ENCODE peak calls at places on chromosomes 12 and 14, in four cellular contexts. V is K562, A is HepG2, W is GM12878. L is an unnamed sample.
A peak's percentile ranks its signal among the peaks of the same experiment; 100 is the strongest.

GRCh38 chr12:47775100-47775911 is 2.3 kb downstream of the SLC48A1 start:
- DNase-seq in V (peak; percentile 83), A (no peak), W (no peak), L (no peak)

GRCh38 chr12:115149685-115150378 is 465.9 kb upstream of the TBX3 start:
- DNase-seq in V (no peak), A (no peak), W (no peak), L (no peak)

GRCh38 chr14:70045296-70045695 is 143.5 kb downstream of the SLC8A3 start:
- DNase-seq in V (no peak), A (no peak), W (no peak), L (no peak)

GRCh38 chr12:110934093-110934852 is 13.9 kb upstream of the MYL2 start:
- DNase-seq in V (no peak), A (peak; percentile 35), W (no peak), L (no peak)

GRCh38 chr14:99067141-99067920 is 204.7 kb downstream of the BCL11B start:
- DNase-seq in V (no peak), A (no peak), W (no peak), L (no peak)

GRCh38 chr12:90338365-90338764 is 616.6 kb downstream of the CCER1 start:
- DNase-seq in V (no peak), A (no peak), W (no peak), L (no peak)

GRCh38 chr12:63821781-63822251 is 22.7 kb upstream of the SRGAP1 start:
- DNase-seq in V (no peak), A (no peak), W (no peak), L (no peak)

GRCh38 chr14:68473794-68474193 is 319.1 kb downstream of the ZFP36L1 start:
- DNase-seq in V (no peak), A (no peak), W (no peak), L (no peak)

GRCh38 chr12:27561535-27562350 is 37.7 kb downstream of the PPFIBP1 start:
- DNase-seq in V (no peak), A (no peak), W (no peak), L (no peak)

GRCh38 chr12:4210158-4210557 is 63.4 kb upstream of the CCND2 start:
- DNase-seq in V (no peak), A (no peak), W (no peak), L (no peak)

GRCh38 chr14:32330356-32331226 is 1.5 kb downstream of the AKAP6 start:
- DNase-seq in V (no peak), A (no peak), W (no peak), L (no peak)

GRCh38 chr14:63996575-63997220 is 143.9 kb downstream of the SYNE2 start:
- DNase-seq in V (no peak), A (no peak), W (no peak), L (no peak)

GRCh38 chr14:32073537-32074189 is 3.4 kb upstream of the ARHGAP5 start:
- DNase-seq in V (peak; percentile 52), A (peak; percentile 94), W (peak; percentile 36), L (peak; percentile 42)

GRCh38 chr12:72330291-72330690 is 58.1 kb downstream of the TRHDE start:
- DNase-seq in V (no peak), A (no peak), W (no peak), L (peak; percentile 38)

GRCh38 chr12:31029916-31030562 is 43.6 kb upstream of the DDX11 start:
- DNase-seq in V (no peak), A (no peak), W (no peak), L (no peak)

GRCh38 chr14:70789961-70790360 is 19.4 kb downstream of the MAP3K9 start:
- DNase-seq in V (no peak), A (no peak), W (no peak), L (no peak)

GRCh38 chr12:96514328-96514727 is 25.0 kb downstream of the CFAP54 start:
- DNase-seq in V (no peak), A (no peak), W (peak; percentile 62), L (no peak)

GRCh38 chr14:38297681-38298080 is 41.8 kb upstream of the CLEC14A start:
- DNase-seq in V (no peak), A (no peak), W (no peak), L (no peak)

GRCh38 chr14:89336338-89336737 is 80.7 kb downstream of the FOXN3 start:
- DNase-seq in V (no peak), A (peak; percentile 27), W (no peak), L (no peak)

GRCh38 chr12:56631790-56632700 is 1.9 kb upstream of the BAZ2A start:
- DNase-seq in V (peak; percentile 86), A (peak; percentile 14), W (no peak), L (peak; percentile 48)

GRCh38 chr12:3249081-3249800 is 172.1 kb downstream of the TSPAN9 start:
- DNase-seq in V (no peak), A (no peak), W (no peak), L (no peak)

GRCh38 chr12:118237053-118237665 is 101.2 kb downstream of the PEBP1 start:
- DNase-seq in V (no peak), A (no peak), W (peak; percentile 65), L (no peak)

GRCh38 chr12:123319273-123319672 is 45.4 kb downstream of the SBNO1 start:
- DNase-seq in V (no peak), A (no peak), W (no peak), L (no peak)

GRCh38 chr14:64684091-64684490 is 20.1 kb upstream of the PLEKHG3 start:
- DNase-seq in V (no peak), A (peak; percentile 25), W (no peak), L (no peak)

GRCh38 chr12:4720637-4720995 is 416 bp downstream of the GALNT8 start:
- DNase-seq in V (no peak), A (no peak), W (no peak), L (no peak)

GRCh38 chr14:26917086-26917485 is 319.3 kb upstream of the NOVA1 start:
- DNase-seq in V (peak; percentile 6), A (peak; percentile 28), W (no peak), L (peak; percentile 12)

GRCh38 chr12:112230136-112230535 is 104.8 kb downstream of the TRAFD1 start:
- DNase-seq in V (no peak), A (no peak), W (no peak), L (no peak)

GRCh38 chr14:101458536-101459391 is 102.5 kb upstream of the DIO3 start:
- DNase-seq in V (no peak), A (no peak), W (no peak), L (no peak)

GRCh38 chr12:68007466-68007865 is 18.2 kb downstream of the IFNG-AS1 start:
- DNase-seq in V (no peak), A (no peak), W (no peak), L (no peak)

DNA sequence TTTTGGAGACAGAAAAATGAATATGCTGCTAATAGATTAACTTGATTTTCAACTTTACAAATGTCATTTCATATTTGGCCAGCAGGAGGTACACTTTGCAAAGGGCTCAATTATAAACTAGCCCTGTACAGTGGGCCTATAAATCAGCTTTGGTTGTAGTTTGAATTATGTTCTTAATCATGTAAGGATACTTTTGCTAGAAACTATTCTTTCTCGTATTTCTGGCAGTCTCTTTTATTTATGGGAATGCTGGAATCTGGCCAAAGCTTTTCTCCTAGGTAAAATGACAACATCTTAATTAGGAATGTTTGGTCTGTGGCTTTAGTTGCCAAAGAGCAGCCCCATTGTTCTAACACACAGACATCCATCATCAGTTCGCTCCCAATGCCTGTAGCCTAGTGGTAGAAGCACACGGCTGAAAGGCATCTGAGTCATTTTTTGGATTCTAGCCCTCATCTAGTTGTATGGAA is 1322.3 kb upstream of the SEL1L start:
- DNase-seq in V (no peak), A (no peak), W (no peak), L (no peak)
- TF ChIP-seq BHLHE40 in V (no peak), A (no peak), W (no peak), L (no peak)

DNA sequence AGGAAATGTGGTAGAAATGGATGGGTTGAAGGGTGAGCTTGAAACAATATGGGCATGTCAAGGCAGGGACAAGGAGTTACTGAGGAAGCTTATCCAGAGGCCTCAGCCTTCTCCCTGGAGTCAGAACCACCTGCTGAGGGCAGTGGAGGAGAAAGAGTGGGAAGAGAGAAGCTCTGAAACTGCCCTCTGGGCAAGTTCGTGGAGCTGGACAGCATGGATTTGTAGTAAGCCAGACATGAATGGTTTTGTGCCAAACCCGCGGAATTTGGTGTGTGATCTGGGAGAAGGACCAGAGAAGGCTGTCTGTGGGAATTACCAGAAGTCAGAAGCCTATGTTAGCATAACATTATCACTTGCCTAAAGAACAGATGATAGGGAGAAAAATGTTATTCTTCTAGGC is 164.8 kb downstream of the SLC41A2 start:
- DNase-seq in V (no peak), A (no peak), W (no peak), L (no peak)
- TF ChIP-seq TARDBP in V (no peak), A (no peak), W (no peak), L (no peak)

GRCh38 chr14:90483551-90483950 is 86.7 kb downstream of the CALM1 start:
- DNase-seq in V (no peak), A (no peak), W (no peak), L (no peak)
- TF ChIP-seq BHLHE40 in V (no peak), A (no peak), W (no peak), L (no peak)

DNA sequence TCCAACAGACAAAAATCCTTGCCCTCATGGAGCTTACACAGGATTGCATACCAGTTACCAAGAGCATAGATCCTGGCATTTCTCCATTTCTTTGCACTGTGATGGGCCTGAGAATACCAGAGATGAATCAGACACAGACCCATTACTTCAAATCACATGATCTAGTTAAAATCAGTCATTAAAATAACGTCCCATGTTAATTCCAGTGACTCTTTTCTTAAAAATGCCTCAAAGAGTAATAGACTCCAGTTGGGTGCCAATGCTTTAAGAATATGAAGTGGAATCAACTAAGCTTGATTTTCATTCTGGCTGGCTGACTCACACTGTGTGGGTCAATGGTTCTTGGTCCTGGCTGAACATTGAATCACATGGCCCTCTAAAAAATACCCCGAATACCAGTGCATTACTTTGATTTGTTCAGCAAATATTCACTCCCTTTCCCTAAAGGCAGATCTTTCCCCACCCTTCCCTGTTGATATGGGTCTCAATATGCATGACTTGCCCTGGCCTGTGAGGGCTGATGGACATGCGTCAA is 11.0 kb downstream of the ASB2 start:
- DNase-seq in V (no peak), A (peak; percentile 38), W (no peak), L (no peak)
- TF ChIP-seq TARDBP in V (no peak), A (no peak), W (no peak), L (no peak)

GRCh38 chr12:84357314-84357713 is 555.3 kb downstream of the SLC6A15 start:
- DNase-seq in V (no peak), A (no peak), W (no peak), L (no peak)

GRCh38 chr12:84356224-84356623 is 556.4 kb downstream of the SLC6A15 start:
- DNase-seq in V (no peak), A (no peak), W (no peak), L (no peak)

GRCh38 chr12:84362552-84362897 is 550.1 kb downstream of the SLC6A15 start:
- DNase-seq in V (no peak), A (no peak), W (no peak), L (no peak)

GRCh38 chr12:84361651-84362551 is 550.7 kb downstream of the SLC6A15 start:
- DNase-seq in V (no peak), A (no peak), W (no peak), L (no peak)
- TF ChIP-seq BHLHE40 in V (no peak), A (no peak), W (no peak), L (no peak)

DNA sequence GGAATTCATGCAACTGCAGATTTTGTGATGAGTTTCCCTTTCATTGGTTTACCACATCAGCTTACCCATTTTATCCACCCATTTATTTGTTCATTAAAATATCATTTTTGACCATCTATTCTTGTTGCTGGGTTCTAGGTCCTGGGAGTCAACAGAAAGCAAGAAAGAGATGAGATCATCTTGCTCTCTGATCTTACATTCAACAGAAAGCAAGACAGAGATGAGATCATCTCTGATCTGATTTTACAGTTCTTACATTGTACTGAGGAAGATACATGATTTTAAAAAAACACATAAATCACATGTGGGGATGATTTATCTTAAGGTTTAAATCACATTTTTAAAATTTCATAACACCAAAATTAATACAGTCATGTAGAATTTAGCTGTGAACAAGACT is 2.3 kb downstream of the TAS2R46 start:
- DNase-seq in V (no peak), A (no peak), W (no peak), L (no peak)
- TF ChIP-seq TARDBP in V (no peak), A (no peak), W (no peak), L (no peak)